ENCODE peak calls at places on chromosomes 13 and 19, in eight cellular contexts. H is CD8-positive, alpha-beta T cell; B is H7; T is AG04449; U is suprapubic skin; N is PC-9; A is ascending aorta; D is dorsolateral prefrontal cortex. P is an unnamed sample.

GRCh38 chr13:31773538-31773937 is 34.2 kb downstream of the RXFP2 start:
- DNase-seq in U (no peak), D (no peak), H (no peak), A (no peak), N (no peak), B (no peak), T (no peak), P (peak; percentile 55)

GRCh38 chr13:61183670-61184069 is 232.0 kb downstream of the PCDH20 start:
- DNase-seq in T (no peak), N (no peak), H (no peak), A (no peak), D (no peak), U (no peak), B (no peak), P (no peak)

GRCh38 chr13:112065867-112066623 is 904 bp upstream of the SOX1 start:
- DNase-seq in D (no peak), B (peak; percentile 90), N (no peak), A (no peak), U (no peak), T (no peak), H (no peak), P (no peak)

GRCh38 chr13:28093871-28094270 is 6.5 kb downstream of the FLT3 start:
- DNase-seq in H (no peak), A (no peak), B (no peak), T (no peak), D (no peak), U (no peak), N (no peak), P (no peak)

GRCh38 chr19:3611841-3612240 is 5.2 kb upstream of the TBXA2R start:
- DNase-seq in U (no peak), A (no peak), N (no peak), B (no peak), H (no peak), D (no peak), T (no peak), P (no peak)

GRCh38 chr13:52999093-52999696 is 29.4 kb upstream of the OLFM4 start:
- DNase-seq in H (no peak), T (no peak), D (no peak), B (no peak), A (no peak), U (no peak), N (no peak), P (no peak)

GRCh38 chr13:86052141-86052540 is 252.9 kb upstream of the SLITRK6 start:
- DNase-seq in U (no peak), D (no peak), A (no peak), B (no peak), T (no peak), H (no peak), N (no peak), P (no peak)

GRCh38 chr19:33231511-33231910 is 5.9 kb upstream of the SLC7A10 start:
- DNase-seq in H (no peak), D (no peak), N (no peak), A (no peak), B (no peak), U (no peak), T (no peak), P (no peak)

GRCh38 chr13:90717451-90717936 is 630.0 kb upstream of the MIR17HG start:
- DNase-seq in T (no peak), H (no peak), N (peak; percentile 5), A (no peak), B (no peak), U (no peak), D (no peak), P (peak; percentile 93)

GRCh38 chr19:47093841-47094240 is 19.7 kb downstream of the ZC3H4 start:
- DNase-seq in N (no peak), D (no peak), T (no peak), H (no peak), B (no peak), A (no peak), U (no peak), P (no peak)

GRCh38 chr19:40605201-40605971 is 4.2 kb downstream of the LTBP4 start:
- DNase-seq in A (no peak), U (peak; percentile 90), H (peak; percentile 74), T (no peak), D (peak; percentile 77), N (peak; percentile 90), B (peak; percentile 88), P (no peak)

GRCh38 chr13:110213461-110214074 is 93.4 kb downstream of the COL4A1 start:
- DNase-seq in T (no peak), D (no peak), B (no peak), A (no peak), U (no peak), H (no peak), N (no peak), P (no peak)

GRCh38 chr19:22545751-22546150 is 88.4 kb upstream of the ZNF492 start:
- DNase-seq in N (peak; percentile 37), T (no peak), U (no peak), D (peak; percentile 38), A (no peak), H (no peak), B (peak; percentile 61), P (no peak)

GRCh38 chr19:18373892-18374629 is 11.9 kb upstream of the GDF15 start:
- DNase-seq in N (peak; percentile 93), U (peak; percentile 97), B (peak; percentile 96), D (peak; percentile 79), T (peak; percentile 91), A (peak; percentile 92), H (peak; percentile 23), P (peak; percentile 97)

GRCh38 chr19:50703915-50704548 is 15.6 kb downstream of the SHANK1 start:
- DNase-seq in D (no peak), A (no peak), N (peak; percentile 23), H (no peak), U (no peak), T (no peak), B (peak; percentile 82), P (no peak)

GRCh38 chr13:80475718-80476117 is 134.8 kb upstream of the SPRY2 start:
- DNase-seq in D (no peak), B (no peak), T (no peak), U (no peak), N (no peak), A (no peak), H (no peak), P (no peak)

GRCh38 chr13:80469105-80469840 is 128.3 kb upstream of the SPRY2 start:
- DNase-seq in H (no peak), D (no peak), N (no peak), U (no peak), B (no peak), A (no peak), T (no peak), P (peak; percentile 16)

GRCh38 chr13:80473695-80474094 is 132.8 kb upstream of the SPRY2 start:
- DNase-seq in H (no peak), A (no peak), N (peak; percentile 3), T (no peak), U (no peak), D (no peak), B (no peak), P (no peak)

GRCh38 chr13:80465321-80465720 is 124.4 kb upstream of the SPRY2 start:
- DNase-seq in U (no peak), N (no peak), A (no peak), H (no peak), T (no peak), B (no peak), D (no peak), P (no peak)

DNA sequence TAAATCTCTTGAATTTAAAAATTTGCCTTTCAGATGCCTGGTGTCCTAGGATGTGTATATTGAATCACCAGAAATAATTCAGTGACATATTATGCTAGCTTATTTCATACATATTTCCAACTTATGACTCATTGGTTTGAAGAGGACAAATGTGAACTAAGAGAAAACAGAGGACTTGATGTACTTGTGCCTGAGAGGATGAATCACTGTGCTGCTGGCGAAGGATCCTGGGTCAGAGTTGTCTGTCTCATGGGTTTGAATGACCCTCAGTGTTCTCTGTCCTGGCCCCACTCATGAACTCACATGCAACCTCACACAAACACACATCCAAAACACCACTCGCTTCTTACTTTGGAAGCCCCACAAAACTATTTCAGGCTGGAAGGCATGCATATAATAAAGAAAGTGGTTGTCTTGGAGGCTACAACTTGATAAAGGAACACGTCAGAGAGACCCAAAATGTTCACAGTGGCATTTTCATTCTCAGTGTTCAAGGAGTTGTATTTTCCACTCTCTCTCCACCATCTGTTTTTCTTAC is 129.0 kb upstream of the SPRY2 start:
- DNase-seq in B (no peak), H (no peak), N (no peak), T (no peak), A (peak; percentile 62), U (peak; percentile 86), D (peak; percentile 8), P (peak; percentile 13)
- H3K4me3 ChIP-seq in B (no peak overlapping the region), H (no peak overlapping the region), N (no peak overlapping the region), T (no peak overlapping the region), A (no peak overlapping the region), U (no peak overlapping the region), D (no peak overlapping the region), P (no peak overlapping the region)

GRCh38 chr19:4830332-4830731 is 1.2 kb downstream of the TICAM1 start:
- DNase-seq in A (no peak), U (no peak), B (no peak), D (no peak), T (no peak), H (no peak), N (no peak), P (no peak)
- H3K4me3 ChIP-seq in A (peak overlapping the region; percentile 94), U (peak overlapping the region; percentile 94), B (no peak overlapping the region), D (peak overlapping the region; percentile 73), T (peak overlapping the region; percentile 76), H (peak overlapping the region; percentile 92), N (peak overlapping the region; percentile 81), P (peak overlapping the region; percentile 87)

GRCh38 chr13:55516610-55517009 is 1624.1 kb upstream of the PRR20A start:
- DNase-seq in H (no peak), B (no peak), D (no peak), N (no peak), T (no peak), U (no peak), A (no peak), P (no peak)

GRCh38 chr13:55517312-55517711 is 1623.4 kb upstream of the PRR20A start:
- DNase-seq in H (no peak), B (no peak), A (no peak), T (no peak), D (no peak), N (no peak), U (no peak), P (no peak)
- H3K4me3 ChIP-seq in H (no peak overlapping the region), B (no peak overlapping the region), A (no peak overlapping the region), T (no peak overlapping the region), D (no peak overlapping the region), N (no peak overlapping the region), U (no peak overlapping the region), P (no peak overlapping the region)

GRCh38 chr19:15279326-15279904 is 47.2 kb upstream of the EPHX3 start:
- DNase-seq in A (no peak), T (no peak), H (no peak), B (no peak), U (no peak), N (no peak), D (no peak), P (no peak)

GRCh38 chr19:15280915-15281683 is 48.9 kb upstream of the EPHX3 start:
- DNase-seq in B (no peak), A (no peak), D (peak; percentile 84), U (peak; percentile 89), N (peak; percentile 63), H (no peak), T (no peak), P (peak; percentile 71)

GRCh38 chr19:15274477-15274876 is 42.2 kb upstream of the EPHX3 start:
- DNase-seq in N (no peak), U (no peak), A (no peak), D (no peak), B (no peak), T (no peak), H (no peak), P (no peak)

GRCh38 chr19:15280048-15280725 is 47.9 kb upstream of the EPHX3 start:
- DNase-seq in A (no peak), B (no peak), D (no peak), T (no peak), U (no peak), N (no peak), H (no peak), P (no peak)

GRCh38 chr19:15276620-15277019 is 44.4 kb upstream of the EPHX3 start:
- DNase-seq in N (no peak), B (no peak), D (no peak), A (no peak), H (no peak), T (no peak), U (no peak), P (no peak)
- H3K4me3 ChIP-seq in N (no peak overlapping the region), B (no peak overlapping the region), D (no peak overlapping the region), A (no peak overlapping the region), H (no peak overlapping the region), T (no peak overlapping the region), U (no peak overlapping the region), P (no peak overlapping the region)

P was measured in astrocyte of the cerebellum.